ENCODE peak calls at places on chromosomes 2 and 18, in five cellular contexts. Q, A, D, T and S are unnamed samples.

GRCh38 chr2:134280231-134280630 is 26.4 kb downstream of the MGAT5 start:
- DNase-seq in T (no peak), Q (no peak), D (no peak), A (no peak), S (no peak)

GRCh38 chr18:6561029-6561861 is 146.5 kb upstream of the L3MBTL4 start:
- DNase-seq in A (no peak), D (no peak), T (no peak), Q (no peak), S (no peak)

GRCh38 chr2:188201639-188202038 is 90.0 kb upstream of the GULP1 start:
- DNase-seq in A (no peak), Q (no peak), T (no peak), D (no peak), S (no peak)

GRCh38 chr2:98504386-98505109 is 59.9 kb downstream of the INPP4A start:
- DNase-seq in Q (no peak), A (no peak), T (no peak), D (no peak), S (no peak)

GRCh38 chr18:6747646-6748045 is 18.1 kb downstream of the ARHGAP28 start:
- DNase-seq in D (peak), A (no peak), T (no peak), Q (no peak), S (no peak)

GRCh38 chr2:237863102-237863511 is 3.7 kb downstream of the RAMP1 start:
- DNase-seq in T (no peak), A (no peak), D (no peak), Q (peak), S (peak)

GRCh38 chr2:191864623-191865521 is 18.0 kb upstream of the CAVIN2 start:
- DNase-seq in T (no peak), D (no peak), A (no peak), Q (no peak), S (no peak)

GRCh38 chr2:112150447-112150846 is 12.3 kb downstream of the FBLN7 start:
- DNase-seq in Q (no peak), A (no peak), D (peak), T (peak), S (peak)

GRCh38 chr2:103868394-103868793 is 985.5 kb upstream of the POU3F3 start:
- DNase-seq in T (no peak), A (no peak), D (no peak), Q (no peak), S (no peak)

GRCh38 chr2:86464654-86465053 is 23.5 kb downstream of the KDM3A start:
- DNase-seq in D (no peak), T (no peak), A (no peak), Q (no peak), S (no peak)

GRCh38 chr2:132837764-132838163 is 167.8 kb upstream of the LYPD1 start:
- DNase-seq in T (no peak), Q (no peak), A (no peak), D (no peak), S (no peak)

GRCh38 chr2:238202326-238203103 is 980 bp downstream of the ILKAP start:
- DNase-seq in Q (peak), A (no peak), T (no peak), D (no peak), S (no peak)

GRCh38 chr2:228599297-228599696 is 417.8 kb upstream of the SPHKAP start:
- DNase-seq in T (no peak), A (no peak), Q (no peak), D (no peak), S (no peak)

GRCh38 chr2:12728221-12728777 is 11.6 kb downstream of the TRIB2 start:
- DNase-seq in D (no peak), Q (peak), A (no peak), T (no peak), S (no peak)

GRCh38 chr2:233501198-233502076 is 65.1 kb downstream of the USP40 start:
- DNase-seq in Q (no peak), T (no peak), A (no peak), D (peak), S (no peak)

GRCh38 chr2:85275984-85276540 is 51.7 kb downstream of the TGOLN2 start:
- DNase-seq in D (no peak), A (no peak), Q (no peak), T (no peak), S (no peak)

GRCh38 chr2:20985061-20985460 is 58.8 kb downstream of the APOB start:
- DNase-seq in D (no peak), A (no peak), Q (no peak), T (no peak), S (no peak)

GRCh38 chr2:174888136-174888535 is 117.0 kb downstream of the CHN1 start:
- DNase-seq in D (no peak), A (no peak), Q (no peak), T (no peak), S (no peak)

GRCh38 chr18:45402485-45403056 is 212.7 kb upstream of the SLC14A2 start:
- DNase-seq in Q (no peak), A (no peak), D (peak), T (no peak), S (no peak)

GRCh38 chr2:146821836-146822316 is 1023.0 kb upstream of the ACVR2A start:
- DNase-seq in Q (no peak), A (no peak), T (no peak), D (no peak), S (no peak)

GRCh38 chr18:35582899-35583558 is 1.5 kb downstream of the GALNT1 start:
- DNase-seq in T (no peak), D (peak), Q (no peak), A (peak), S (no peak)

GRCh38 chr2:71556811-71557210 is 103.5 kb downstream of the DYSF start:
- DNase-seq in Q (no peak), D (no peak), A (no peak), T (no peak), S (no peak)

GRCh38 chr2:61179701-61180639 is 18.0 kb downstream of the C2orf74 start:
- DNase-seq in A (no peak), D (peak), Q (no peak), T (no peak), S (peak)

GRCh38 chr2:229713371-229714079 is 830 bp downstream of the DNER start:
- DNase-seq in D (peak), A (peak), Q (no peak), T (no peak), S (no peak)

GRCh38 chr2:14867853-14868252 is 235.3 kb downstream of the LRATD1 start:
- DNase-seq in A (no peak), Q (no peak), D (no peak), T (no peak), S (no peak)

GRCh38 chr18:31498450-31499156 is 626 bp downstream of the DSG2 start:
- DNase-seq in Q (no peak), T (peak), D (peak), A (no peak), S (no peak)

GRCh38 chr2:30772021-30772705 is 35.1 kb downstream of the CAPN13 start:
- DNase-seq in T (peak), A (no peak), Q (no peak), D (no peak), S (no peak)

GRCh38 chr2:72886505-72887031 is 640 bp upstream of the SPR start:
- DNase-seq in A (no peak), T (no peak), Q (no peak), D (no peak), S (no peak)

GRCh38 chr2:196718796-196719564 is 79.5 kb downstream of the CCDC150 start:
- DNase-seq in D (peak), A (no peak), T (peak), Q (no peak), S (no peak)

GRCh38 chr2:166179201-166179600 is 51.4 kb upstream of the SCN1A start:
- DNase-seq in Q (no peak), D (no peak), A (no peak), T (no peak), S (no peak)

GRCh38 chr18:10291568-10291981 is 162.9 kb upstream of the APCDD1 start:
- DNase-seq in D (no peak), A (no peak), Q (no peak), T (no peak), S (no peak)

GRCh38 chr2:190603374-190603773 is 45.5 kb upstream of the NAB1 start:
- DNase-seq in A (no peak), D (no peak), T (no peak), Q (no peak), S (no peak)

GRCh38 chr2:176110975-176111663 is 4.0 kb downstream of the HOXD11 start:
- DNase-seq in D (peak), T (peak), Q (no peak), A (no peak), S (no peak)

GRCh38 chr2:232447638-232448472 is 8.1 kb upstream of the ALPI start:
- DNase-seq in D (no peak), A (no peak), T (no peak), Q (no peak), S (no peak)